ENCODE peak calls at places on chromosomes 3 and 15, in four cellular contexts. H is WTC11, Z is K562, K is GM12878. R is an unnamed sample.

GRCh38 chr3:172040976-172041963 is 1.9 kb downstream of the FNDC3B start:
- DNase-seq in K (no peak), H (peak), Z (no peak), R (peak)

GRCh38 chr15:95174281-95174680 is 942.9 kb downstream of the MCTP2 start:
- DNase-seq in K (no peak), Z (no peak), H (no peak), R (no peak)

GRCh38 chr3:126259411-126260391 is 79.3 kb upstream of the ALDH1L1 start:
- DNase-seq in K (no peak), Z (peak), H (peak), R (peak)

GRCh38 chr3:114878119-114878839 is 268.8 kb downstream of the ZBTB20 start:
- DNase-seq in Z (no peak), H (no peak), K (no peak), R (no peak)

GRCh38 chr3:85740561-85740960 is 781.8 kb downstream of the CADM2 start:
- DNase-seq in H (no peak), Z (no peak), K (no peak), R (no peak)

GRCh38 chr3:12350151-12350813 is 61.4 kb downstream of the PPARG start:
- DNase-seq in H (no peak), K (no peak), Z (no peak), R (no peak)

GRCh38 chr15:70503073-70503745 is 260.1 kb downstream of the UACA start:
- DNase-seq in Z (no peak), H (no peak), K (no peak), R (no peak)

GRCh38 chr3:74897006-74897405 is 282.5 kb upstream of the CNTN3 start:
- DNase-seq in Z (no peak), H (no peak), K (no peak), R (peak)

GRCh38 chr3:41489205-41489604 is 289.9 kb downstream of the CTNNB1 start:
- DNase-seq in Z (no peak), K (no peak), H (no peak), R (no peak)

GRCh38 chr3:12571986-12572385 is 15.1 kb downstream of the MKRN2 start:
- DNase-seq in Z (no peak), K (no peak), H (no peak), R (no peak)

GRCh38 chr3:78221796-78222195 is 1181.9 kb downstream of the ROBO2 start:
- DNase-seq in H (no peak), K (no peak), Z (no peak), R (no peak)

GRCh38 chr3:171658801-171659200 is 151.5 kb downstream of the PLD1 start:
- DNase-seq in Z (no peak), H (no peak), K (no peak), R (no peak)

GRCh38 chr3:162034368-162034767 is 537.8 kb downstream of the OTOL1 start:
- DNase-seq in H (no peak), K (no peak), Z (no peak), R (no peak)

GRCh38 chr3:129664040-129664646 is 57.7 kb upstream of the PLXND1 start:
- DNase-seq in K (no peak), Z (no peak), H (no peak), R (no peak)

GRCh38 chr3:11770477-11771381 is 76.0 kb downstream of the TAMM41 start:
- DNase-seq in H (peak), K (peak), Z (peak), R (peak)

GRCh38 chr3:142273501-142273900 is 48.1 kb upstream of the GK5 start:
- DNase-seq in H (no peak), K (no peak), Z (no peak), R (no peak)

GRCh38 chr3:171622126-171622525 is 161.9 kb upstream of the TNIK start:
- DNase-seq in K (no peak), Z (no peak), H (no peak), R (no peak)

GRCh38 chr15:45921978-45922377 is 287.1 kb downstream of the SQOR start:
- DNase-seq in K (no peak), H (no peak), Z (no peak), R (no peak)

GRCh38 chr3:27105904-27106303 is 263.3 kb downstream of the NEK10 start:
- DNase-seq in K (no peak), H (peak), Z (no peak), R (no peak)

GRCh38 chr3:47250309-47251060 is 32.1 kb downstream of the KIF9 start:
- DNase-seq in Z (peak), K (no peak), H (peak), R (peak)

GRCh38 chr3:142644502-142644901 is 48.3 kb downstream of the PLS1 start:
- DNase-seq in Z (no peak), K (no peak), H (no peak), R (no peak)

GRCh38 chr3:5731100-5731499 is 543.6 kb downstream of the EDEM1 start:
- DNase-seq in H (no peak), K (no peak), Z (peak), R (peak)

GRCh38 chr3:82461049-82461889 is 699.8 kb upstream of the GBE1 start:
- DNase-seq in H (no peak), K (no peak), Z (no peak), R (no peak)

GRCh38 chr15:59830873-59831272 is 141.8 kb upstream of the BNIP2 start:
- DNase-seq in Z (no peak), H (no peak), K (no peak), R (no peak)

GRCh38 chr15:59830143-59830542 is 141.0 kb upstream of the BNIP2 start:
- DNase-seq in H (no peak), K (no peak), Z (no peak), R (no peak)

GRCh38 chr15:59828871-59829270 is 139.8 kb upstream of the BNIP2 start:
- DNase-seq in H (no peak), Z (no peak), K (no peak), R (no peak)

GRCh38 chr15:59835801-59836200 is 146.7 kb upstream of the BNIP2 start:
- DNase-seq in Z (no peak), H (no peak), K (no peak), R (no peak)

GRCh38 chr15:59833366-59833765 is 144.2 kb upstream of the BNIP2 start:
- DNase-seq in K (no peak), Z (no peak), H (no peak), R (no peak)
- TF ChIP-seq USF1 in K (no peak), Z (no peak), H (no peak), R (no peak)

GRCh38 chr15:43879386-43880355 is 52.9 kb downstream of the WDR76 start:
- DNase-seq in K (no peak), Z (no peak), H (no peak), R (no peak)
- TF ChIP-seq USF1 in K (no peak), Z (no peak), H (no peak), R (no peak)

GRCh38 chr3:69442771-69443197 is 56.9 kb upstream of the FRMD4B start:
- DNase-seq in K (no peak), H (no peak), Z (no peak), R (no peak)

GRCh38 chr3:69435274-69436262 is 49.7 kb upstream of the FRMD4B start:
- DNase-seq in K (no peak), Z (no peak), H (no peak), R (no peak)

GRCh38 chr3:69441028-69441427 is 55.1 kb upstream of the FRMD4B start:
- DNase-seq in Z (no peak), K (no peak), H (no peak), R (no peak)

GRCh38 chr3:69443554-69443953 is 57.7 kb upstream of the FRMD4B start:
- DNase-seq in Z (no peak), H (no peak), K (no peak), R (no peak)

DNA sequence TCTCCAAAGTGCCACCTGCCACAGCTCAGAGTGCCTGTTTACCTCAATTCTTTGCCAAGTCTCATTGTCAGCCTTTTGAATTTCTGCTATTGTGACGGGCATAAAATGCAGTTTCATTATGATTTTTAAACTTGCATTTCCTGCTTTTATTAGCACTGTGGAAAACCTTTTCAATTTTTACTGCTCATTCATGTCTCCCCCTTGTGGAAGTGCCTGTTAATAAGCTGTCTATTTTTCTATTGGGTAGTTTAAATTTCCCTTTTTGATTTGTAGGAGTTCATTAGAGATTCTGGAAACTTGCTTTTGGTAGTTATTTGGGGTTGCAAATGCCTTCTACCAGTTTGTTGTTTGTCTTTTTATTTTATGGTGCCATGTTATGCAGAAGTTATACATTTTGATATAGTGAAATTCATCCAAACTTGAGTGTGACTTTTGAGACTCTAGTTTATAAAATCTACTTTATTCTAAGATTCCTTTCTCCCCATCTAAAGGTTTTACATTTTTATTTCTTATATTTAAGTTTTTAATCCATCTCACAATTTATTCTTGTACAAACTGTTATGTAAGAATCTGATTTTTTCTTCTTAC is 53.9 kb upstream of the FRMD4B start:
- DNase-seq in K (peak), H (no peak), Z (no peak), R (no peak)
- TF ChIP-seq USF1 in K (no peak), H (no peak), Z (no peak), R (no peak)

DNA sequence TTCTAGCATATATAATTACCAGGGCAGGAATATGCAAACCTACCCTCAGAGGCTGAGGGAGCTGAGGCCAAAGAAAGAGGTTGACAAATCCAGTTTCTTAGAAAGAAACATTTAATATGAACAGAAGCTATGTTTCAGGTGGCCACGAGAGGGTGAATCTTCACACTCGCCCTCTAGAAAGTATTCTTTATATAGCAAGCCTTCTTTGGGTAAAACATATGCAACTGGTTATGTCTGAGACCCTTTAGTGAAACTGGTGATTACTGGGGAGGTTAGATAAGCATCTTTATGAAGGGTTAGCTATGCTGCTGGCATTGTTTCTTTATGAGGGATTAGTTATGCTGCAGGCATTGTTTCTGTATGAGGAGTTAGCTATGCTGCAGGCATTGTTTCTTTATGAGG is 50.7 kb upstream of the GOLGA6L2 start:
- DNase-seq in H (no peak), Z (peak), K (no peak), R (peak)
- TF ChIP-seq USF1 in H (no peak), Z (no peak), K (no peak), R (no peak)

GRCh38 chr15:50206020-50206419 is 24.0 kb downstream of the SLC27A2 start:
- DNase-seq in Z (no peak), K (no peak), H (no peak), R (no peak)

GRCh38 chr15:50209804-50210203 is 27.8 kb downstream of the SLC27A2 start:
- DNase-seq in H (no peak), K (no peak), Z (no peak), R (no peak)

DNA sequence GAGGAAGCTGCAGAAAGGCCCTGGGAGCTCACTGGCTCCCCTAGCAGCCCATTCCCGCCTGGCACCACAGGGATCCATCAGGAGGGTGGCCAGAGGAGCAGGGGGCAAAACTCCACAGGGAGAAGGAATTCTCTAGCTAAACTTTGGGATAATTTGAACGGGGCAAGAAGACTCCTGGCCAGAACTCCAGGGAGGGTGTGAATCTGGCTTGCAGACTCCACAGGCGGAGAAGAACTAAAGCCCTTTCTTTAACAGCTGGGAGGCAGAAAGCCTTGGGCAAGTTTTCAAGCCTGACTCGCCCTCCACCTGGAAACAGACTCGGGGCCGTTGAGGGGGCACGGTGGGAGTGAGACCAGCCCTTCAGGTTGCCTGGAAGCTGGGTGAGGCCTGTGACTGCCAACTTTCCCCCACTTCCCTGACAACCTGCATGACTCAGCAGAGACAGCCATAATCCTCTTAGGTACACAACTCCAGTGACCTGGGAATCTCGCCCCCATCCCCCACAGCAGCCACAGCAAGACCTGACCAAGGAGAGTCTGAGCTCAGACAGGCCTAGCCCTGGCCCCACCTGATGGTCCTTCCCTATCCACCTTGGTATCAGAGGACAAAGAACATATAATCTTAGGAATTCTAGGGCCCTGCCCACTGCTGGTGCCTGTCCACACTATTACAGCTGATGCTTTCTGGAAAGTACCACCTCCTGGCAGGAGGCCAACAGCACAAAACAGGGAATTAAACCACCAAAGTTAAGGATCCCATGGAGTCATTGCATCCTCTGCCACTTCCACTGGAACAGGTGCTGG is 28.7 kb downstream of the SLC27A2 start:
- DNase-seq in K (no peak), Z (no peak), H (no peak), R (no peak)
- TF ChIP-seq USF1 in K (no peak), Z (no peak), H (no peak), R (no peak)

GRCh38 chr3:135487261-135487660 is 478.3 kb upstream of the PPP2R3A start:
- DNase-seq in Z (no peak), K (no peak), H (no peak), R (no peak)
- TF ChIP-seq USF1 in Z (no peak), K (no peak), H (no peak), R (no peak)

GRCh38 chr3:151564261-151564660 is 103.4 kb upstream of the IGSF10 start:
- DNase-seq in Z (no peak), K (no peak), H (no peak), R (no peak)

GRCh38 chr3:151562901-151563300 is 102.0 kb upstream of the IGSF10 start:
- DNase-seq in K (no peak), H (no peak), Z (no peak), R (no peak)

GRCh38 chr3:151567477-151567876 is 106.6 kb upstream of the IGSF10 start:
- DNase-seq in Z (no peak), H (peak), K (no peak), R (no peak)

GRCh38 chr3:151568095-151568685 is 107.3 kb upstream of the IGSF10 start:
- DNase-seq in H (no peak), K (no peak), Z (no peak), R (peak)
- TF ChIP-seq USF1 in H (no peak), K (no peak), Z (no peak), R (no peak)

R was measured in SK-N-SH.